ENCODE peak calls at places on chromosomes 12 and 14, in seven cellular contexts. S is NCI-H1105, G is endodermal cell, P is COLO829, N is HEK293T, M is cardiac fibroblast, V is NCI-H1417 treated with DMSO at 0.1 percent for 48 hours. Q is an unnamed sample.

GRCh38 chr12:126569706-126570105 is 1504.5 kb downstream of the AACS start:
- DNase-seq in S (no peak), G (no peak), P (no peak), N (no peak), M (no peak), V (no peak), Q (no peak)

GRCh38 chr12:107349008-107349747 is 255.8 kb upstream of the CRY1 start:
- DNase-seq in S (peak), G (peak), P (peak), N (no peak), M (peak), V (no peak), Q (no peak)

GRCh38 chr14:48937796-48938195 is 648.4 kb downstream of the RPS29 start:
- DNase-seq in S (no peak), G (no peak), P (peak), N (peak), M (peak), V (no peak), Q (peak)

GRCh38 chr14:36013483-36013882 is 163.0 kb downstream of the PTCSC3 start:
- DNase-seq in S (no peak), G (no peak), P (no peak), N (no peak), M (no peak), V (no peak), Q (no peak)

GRCh38 chr12:64890873-64891468 is 66.5 kb downstream of the TBC1D30 start:
- DNase-seq in S (peak), G (no peak), P (peak), N (peak), M (peak), V (peak), Q (peak)

GRCh38 chr14:36069535-36069900 is 107.0 kb downstream of the PTCSC3 start:
- DNase-seq in S (peak), G (peak), P (peak), N (peak), M (peak), V (peak), Q (peak)

GRCh38 chr12:89225808-89226368 is 126.4 kb downstream of the DUSP6 start:
- DNase-seq in S (no peak), G (peak), P (no peak), N (no peak), M (peak), V (no peak), Q (no peak)

GRCh38 chr12:77540097-77540496 is 290.6 kb upstream of the NAV3 start:
- DNase-seq in S (no peak), G (no peak), P (no peak), N (no peak), M (no peak), V (no peak), Q (no peak)

GRCh38 chr14:81423504-81423903 is 23.4 kb upstream of the STON2 start:
- DNase-seq in S (no peak), G (no peak), P (no peak), N (no peak), M (no peak), V (no peak), Q (no peak)

GRCh38 chr14:103194256-103195045 is 71.2 kb downstream of the TNFAIP2 start:
- DNase-seq in S (no peak), G (no peak), P (no peak), N (no peak), M (peak), V (no peak), Q (no peak)

GRCh38 chr14:53278602-53279506 is 125.7 kb upstream of the DDHD1 start:
- DNase-seq in S (no peak), G (no peak), P (no peak), N (no peak), M (peak), V (no peak), Q (no peak)

GRCh38 chr14:102508410-102508773 is 1.2 kb downstream of the ANKRD9 start:
- DNase-seq in S (no peak), G (no peak), P (no peak), N (peak), M (no peak), V (no peak), Q (no peak)

GRCh38 chr12:23222801-23223200 is 597.8 kb downstream of the ETNK1 start:
- DNase-seq in S (no peak), G (no peak), P (peak), N (no peak), M (no peak), V (no peak), Q (no peak)

GRCh38 chr14:105336477-105337287 is 22.1 kb downstream of the PACS2 start:
- DNase-seq in S (no peak), G (no peak), P (no peak), N (no peak), M (no peak), V (no peak), Q (no peak)

GRCh38 chr12:47312794-47313426 is 233.2 kb upstream of the AMIGO2 start:
- DNase-seq in S (no peak), G (no peak), P (no peak), N (no peak), M (no peak), V (no peak), Q (no peak)

GRCh38 chr12:119320678-119321077 is 13.9 kb upstream of the CCDC60 start:
- DNase-seq in S (no peak), G (no peak), P (no peak), N (no peak), M (no peak), V (no peak), Q (no peak)

GRCh38 chr14:96065661-96066459 is 26.7 kb downstream of the C14orf132 start:
- DNase-seq in S (no peak), G (peak), P (no peak), N (no peak), M (no peak), V (no peak), Q (peak)

GRCh38 chr12:67919406-67919805 is 69.8 kb upstream of the IFNG-AS1 start:
- DNase-seq in S (no peak), G (no peak), P (no peak), N (no peak), M (no peak), V (no peak), Q (no peak)

GRCh38 chr12:114747156-114747555 is 63.2 kb upstream of the TBX3 start:
- DNase-seq in S (no peak), G (no peak), P (no peak), N (no peak), M (no peak), V (no peak), Q (no peak)

GRCh38 chr14:53951661-53952265 is 4.9 kb downstream of the BMP4 start:
- DNase-seq in S (no peak), G (peak), P (no peak), N (peak), M (no peak), V (no peak), Q (peak)

GRCh38 chr12:10102322-10102721 is 3.5 kb upstream of the CLEC1A start:
- DNase-seq in S (no peak), G (no peak), P (no peak), N (no peak), M (no peak), V (no peak), Q (no peak)

GRCh38 chr12:388547-389137 is 478 bp downstream of the KDM5A start:
- DNase-seq in S (no peak), G (no peak), P (no peak), N (peak), M (peak), V (no peak), Q (no peak)

GRCh38 chr14:33567736-33568124 is 383.1 kb downstream of the EGLN3 start:
- DNase-seq in S (no peak), G (no peak), P (no peak), N (no peak), M (peak), V (no peak), Q (peak)

GRCh38 chr12:49428652-49429549 is 61.6 kb downstream of the SPATS2 start:
- DNase-seq in S (no peak), G (peak), P (peak), N (no peak), M (peak), V (no peak), Q (no peak)

GRCh38 chr12:55728185-55728931 is 451 bp downstream of the CD63 start:
- DNase-seq in S (peak), G (peak), P (no peak), N (no peak), M (peak), V (no peak), Q (peak)

GRCh38 chr12:121580959-121581680 is at the start of gene KDM2B:
- DNase-seq in S (no peak), G (peak), P (peak), N (peak), M (peak), V (no peak), Q (peak)

GRCh38 chr12:106135781-106136180 is 3.0 kb downstream of the NUAK1 start:
- DNase-seq in S (no peak), G (no peak), P (no peak), N (no peak), M (peak), V (no peak), Q (no peak)

Q was measured in retina.